ENCODE peak calls at places on chromosomes 13 and 19, in nine cellular contexts. One of them, this sample, is unnamed.
A peak's percentile ranks its signal among the peaks of the same experiment; 100 is the strongest.

GRCh38 chr13:44667950-44668349 is 91.8 kb upstream of the TSC22D1 start:
- DNase-seq in GM19239: no peak
- DNase-seq in left ventricle myocardium inferior: no peak
- DNase-seq in anterior cingulate cortex: no peak
- DNase-seq in PC-9: no peak
- DNase-seq in breast epithelium: no peak
- DNase-seq in stimulated activated CD4-positive, alpha-beta T cell treated with anti-CD3 and anti-CD28 coated beads, TNF-alpha, amount 100 ng/mL, for 48 hours: no peak
- DNase-seq in GM12892: no peak
- DNase-seq in HEK293T: no peak
- DNase-seq in this sample: no peak

GRCh38 chr19:43578787-43579186 is 3.2 kb downstream of the PINLYP start:
- DNase-seq in GM19239: no peak
- DNase-seq in left ventricle myocardium inferior: no peak
- DNase-seq in anterior cingulate cortex: no peak
- DNase-seq in PC-9: no peak
- DNase-seq in breast epithelium: no peak
- DNase-seq in stimulated activated CD4-positive, alpha-beta T cell treated with anti-CD3 and anti-CD28 coated beads, TNF-alpha, amount 100 ng/mL, for 48 hours: no peak
- DNase-seq in GM12892: no peak
- DNase-seq in HEK293T: no peak
- DNase-seq in this sample: no peak

GRCh38 chr19:38836438-38837303 is 5.1 kb upstream of the ECH1 start:
- DNase-seq in GM19239: no peak
- DNase-seq in left ventricle myocardium inferior: no peak
- DNase-seq in anterior cingulate cortex: no peak
- DNase-seq in PC-9: no peak
- DNase-seq in breast epithelium: no peak
- DNase-seq in stimulated activated CD4-positive, alpha-beta T cell treated with anti-CD3 and anti-CD28 coated beads, TNF-alpha, amount 100 ng/mL, for 48 hours: no peak
- DNase-seq in GM12892: no peak
- DNase-seq in HEK293T: no peak
- DNase-seq in this sample: no peak

GRCh38 chr13:103953859-103954258 is 887.6 kb upstream of the SLC10A2 start:
- DNase-seq in GM19239: no peak
- DNase-seq in left ventricle myocardium inferior: no peak
- DNase-seq in anterior cingulate cortex: no peak
- DNase-seq in PC-9: no peak
- DNase-seq in breast epithelium: no peak
- DNase-seq in stimulated activated CD4-positive, alpha-beta T cell treated with anti-CD3 and anti-CD28 coated beads, TNF-alpha, amount 100 ng/mL, for 48 hours: no peak
- DNase-seq in GM12892: no peak
- DNase-seq in HEK293T: no peak
- DNase-seq in this sample: no peak

GRCh38 chr19:51887522-51888498 is at the start of gene ZNF577:
- DNase-seq in GM19239: no peak
- DNase-seq in left ventricle myocardium inferior: peak; percentile 93
- DNase-seq in anterior cingulate cortex: peak; percentile 81
- DNase-seq in PC-9: no peak
- DNase-seq in breast epithelium: peak; percentile 87
- DNase-seq in stimulated activated CD4-positive, alpha-beta T cell treated with anti-CD3 and anti-CD28 coated beads, TNF-alpha, amount 100 ng/mL, for 48 hours: peak; percentile 50
- DNase-seq in GM12892: no peak
- DNase-seq in HEK293T: peak; percentile 23
- DNase-seq in this sample: peak; percentile 93

GRCh38 chr19:14409157-14410053 is 9.7 kb downstream of the DDX39A start:
- DNase-seq in GM19239: no peak
- DNase-seq in left ventricle myocardium inferior: no peak
- DNase-seq in anterior cingulate cortex: no peak
- DNase-seq in PC-9: no peak
- DNase-seq in breast epithelium: no peak
- DNase-seq in stimulated activated CD4-positive, alpha-beta T cell treated with anti-CD3 and anti-CD28 coated beads, TNF-alpha, amount 100 ng/mL, for 48 hours: no peak
- DNase-seq in GM12892: no peak
- DNase-seq in HEK293T: no peak
- DNase-seq in this sample: no peak

GRCh38 chr13:102679449-102680132 is 15.3 kb downstream of the METTL21C start:
- DNase-seq in GM19239: no peak
- DNase-seq in left ventricle myocardium inferior: no peak
- DNase-seq in anterior cingulate cortex: no peak
- DNase-seq in PC-9: no peak
- DNase-seq in breast epithelium: no peak
- DNase-seq in stimulated activated CD4-positive, alpha-beta T cell treated with anti-CD3 and anti-CD28 coated beads, TNF-alpha, amount 100 ng/mL, for 48 hours: no peak
- DNase-seq in GM12892: no peak
- DNase-seq in HEK293T: no peak
- DNase-seq in this sample: no peak

GRCh38 chr13:106867249-106867648 is 299.3 kb upstream of the ARGLU1 start:
- DNase-seq in GM19239: no peak
- DNase-seq in left ventricle myocardium inferior: no peak
- DNase-seq in anterior cingulate cortex: no peak
- DNase-seq in PC-9: no peak
- DNase-seq in breast epithelium: no peak
- DNase-seq in stimulated activated CD4-positive, alpha-beta T cell treated with anti-CD3 and anti-CD28 coated beads, TNF-alpha, amount 100 ng/mL, for 48 hours: no peak
- DNase-seq in GM12892: no peak
- DNase-seq in HEK293T: peak; percentile 8
- DNase-seq in this sample: no peak

GRCh38 chr13:110937511-110938303 is 22.8 kb upstream of the ANKRD10 start:
- DNase-seq in GM19239: no peak
- DNase-seq in left ventricle myocardium inferior: no peak
- DNase-seq in anterior cingulate cortex: no peak
- DNase-seq in PC-9: no peak
- DNase-seq in breast epithelium: no peak
- DNase-seq in stimulated activated CD4-positive, alpha-beta T cell treated with anti-CD3 and anti-CD28 coated beads, TNF-alpha, amount 100 ng/mL, for 48 hours: no peak
- DNase-seq in GM12892: no peak
- DNase-seq in HEK293T: no peak
- DNase-seq in this sample: no peak

GRCh38 chr13:43686557-43686956 is 100.2 kb downstream of the ENOX1 start:
- DNase-seq in GM19239: no peak
- DNase-seq in left ventricle myocardium inferior: peak; percentile 64
- DNase-seq in anterior cingulate cortex: no peak
- DNase-seq in PC-9: no peak
- DNase-seq in breast epithelium: no peak
- DNase-seq in stimulated activated CD4-positive, alpha-beta T cell treated with anti-CD3 and anti-CD28 coated beads, TNF-alpha, amount 100 ng/mL, for 48 hours: no peak
- DNase-seq in GM12892: no peak
- DNase-seq in HEK293T: no peak
- DNase-seq in this sample: peak; percentile 3

GRCh38 chr19:17836530-17836929 is 11.3 kb downstream of the JAK3 start:
- DNase-seq in GM19239: no peak
- DNase-seq in left ventricle myocardium inferior: no peak
- DNase-seq in anterior cingulate cortex: no peak
- DNase-seq in PC-9: no peak
- DNase-seq in breast epithelium: no peak
- DNase-seq in stimulated activated CD4-positive, alpha-beta T cell treated with anti-CD3 and anti-CD28 coated beads, TNF-alpha, amount 100 ng/mL, for 48 hours: no peak
- DNase-seq in GM12892: no peak
- DNase-seq in HEK293T: no peak
- DNase-seq in this sample: no peak

GRCh38 chr13:91142572-91142971 is 204.9 kb upstream of the MIR17HG start:
- DNase-seq in GM19239: no peak
- DNase-seq in left ventricle myocardium inferior: no peak
- DNase-seq in anterior cingulate cortex: no peak
- DNase-seq in PC-9: peak; percentile 53
- DNase-seq in breast epithelium: no peak
- DNase-seq in stimulated activated CD4-positive, alpha-beta T cell treated with anti-CD3 and anti-CD28 coated beads, TNF-alpha, amount 100 ng/mL, for 48 hours: no peak
- DNase-seq in GM12892: no peak
- DNase-seq in HEK293T: no peak
- DNase-seq in this sample: no peak

GRCh38 chr13:95474992-95475391 is 77.5 kb upstream of the CLDN10 start:
- DNase-seq in GM19239: no peak
- DNase-seq in left ventricle myocardium inferior: no peak
- DNase-seq in anterior cingulate cortex: no peak
- DNase-seq in PC-9: no peak
- DNase-seq in breast epithelium: no peak
- DNase-seq in stimulated activated CD4-positive, alpha-beta T cell treated with anti-CD3 and anti-CD28 coated beads, TNF-alpha, amount 100 ng/mL, for 48 hours: no peak
- DNase-seq in GM12892: no peak
- DNase-seq in HEK293T: no peak
- DNase-seq in this sample: no peak

GRCh38 chr13:78054152-78054551 is 135.5 kb upstream of the EDNRB start:
- DNase-seq in GM19239: no peak
- DNase-seq in left ventricle myocardium inferior: no peak
- DNase-seq in anterior cingulate cortex: no peak
- DNase-seq in PC-9: no peak
- DNase-seq in breast epithelium: no peak
- DNase-seq in stimulated activated CD4-positive, alpha-beta T cell treated with anti-CD3 and anti-CD28 coated beads, TNF-alpha, amount 100 ng/mL, for 48 hours: no peak
- DNase-seq in GM12892: no peak
- DNase-seq in HEK293T: no peak
- DNase-seq in this sample: no peak

GRCh38 chr13:20616059-20616797 is 49.3 kb downstream of the IFT88 start:
- DNase-seq in GM19239: no peak
- DNase-seq in left ventricle myocardium inferior: no peak
- DNase-seq in anterior cingulate cortex: no peak
- DNase-seq in PC-9: peak; percentile 41
- DNase-seq in breast epithelium: no peak
- DNase-seq in stimulated activated CD4-positive, alpha-beta T cell treated with anti-CD3 and anti-CD28 coated beads, TNF-alpha, amount 100 ng/mL, for 48 hours: no peak
- DNase-seq in GM12892: no peak
- DNase-seq in HEK293T: no peak
- DNase-seq in this sample: no peak

GRCh38 chr19:41813911-41814310 is 17.5 kb downstream of the CEACAM3 start:
- DNase-seq in GM19239: no peak
- DNase-seq in left ventricle myocardium inferior: no peak
- DNase-seq in anterior cingulate cortex: no peak
- DNase-seq in PC-9: no peak
- DNase-seq in breast epithelium: no peak
- DNase-seq in stimulated activated CD4-positive, alpha-beta T cell treated with anti-CD3 and anti-CD28 coated beads, TNF-alpha, amount 100 ng/mL, for 48 hours: no peak
- DNase-seq in GM12892: no peak
- DNase-seq in HEK293T: no peak
- DNase-seq in this sample: no peak

GRCh38 chr19:4977299-4978174 is 8.6 kb downstream of the KDM4B start:
- DNase-seq in GM19239: no peak
- DNase-seq in left ventricle myocardium inferior: peak; percentile 56
- DNase-seq in anterior cingulate cortex: no peak
- DNase-seq in PC-9: no peak
- DNase-seq in breast epithelium: no peak
- DNase-seq in stimulated activated CD4-positive, alpha-beta T cell treated with anti-CD3 and anti-CD28 coated beads, TNF-alpha, amount 100 ng/mL, for 48 hours: no peak
- DNase-seq in GM12892: no peak
- DNase-seq in HEK293T: no peak
- DNase-seq in this sample: peak; percentile 88

GRCh38 chr19:5131031-5131865 is 162.3 kb downstream of the KDM4B start:
- DNase-seq in GM19239: peak; percentile 86
- DNase-seq in left ventricle myocardium inferior: no peak
- DNase-seq in anterior cingulate cortex: no peak
- DNase-seq in PC-9: no peak
- DNase-seq in breast epithelium: no peak
- DNase-seq in stimulated activated CD4-positive, alpha-beta T cell treated with anti-CD3 and anti-CD28 coated beads, TNF-alpha, amount 100 ng/mL, for 48 hours: peak; percentile 26
- DNase-seq in GM12892: peak; percentile 81
- DNase-seq in HEK293T: no peak
- DNase-seq in this sample: peak; percentile 65

GRCh38 chr13:39656325-39656677 is 839 bp downstream of the COG6 start:
- DNase-seq in GM19239: no peak
- DNase-seq in left ventricle myocardium inferior: no peak
- DNase-seq in anterior cingulate cortex: no peak
- DNase-seq in PC-9: no peak
- DNase-seq in breast epithelium: no peak
- DNase-seq in stimulated activated CD4-positive, alpha-beta T cell treated with anti-CD3 and anti-CD28 coated beads, TNF-alpha, amount 100 ng/mL, for 48 hours: no peak
- DNase-seq in GM12892: no peak
- DNase-seq in HEK293T: peak; percentile 7
- DNase-seq in this sample: no peak

GRCh38 chr13:27600712-27601111 is 19.6 kb downstream of the LNX2 start:
- DNase-seq in GM19239: no peak
- DNase-seq in left ventricle myocardium inferior: no peak
- DNase-seq in anterior cingulate cortex: no peak
- DNase-seq in PC-9: no peak
- DNase-seq in breast epithelium: no peak
- DNase-seq in stimulated activated CD4-positive, alpha-beta T cell treated with anti-CD3 and anti-CD28 coated beads, TNF-alpha, amount 100 ng/mL, for 48 hours: no peak
- DNase-seq in GM12892: no peak
- DNase-seq in HEK293T: no peak
- DNase-seq in this sample: no peak

GRCh38 chr13:50700664-50701266 is 142.7 kb downstream of the DLEU7 start:
- DNase-seq in GM19239: no peak
- DNase-seq in left ventricle myocardium inferior: no peak
- DNase-seq in anterior cingulate cortex: no peak
- DNase-seq in PC-9: no peak
- DNase-seq in breast epithelium: no peak
- DNase-seq in stimulated activated CD4-positive, alpha-beta T cell treated with anti-CD3 and anti-CD28 coated beads, TNF-alpha, amount 100 ng/mL, for 48 hours: no peak
- DNase-seq in GM12892: no peak
- DNase-seq in HEK293T: no peak
- DNase-seq in this sample: no peak

GRCh38 chr19:49359851-49360845 is 2.1 kb downstream of the TEAD2 start:
- DNase-seq in GM19239: no peak
- DNase-seq in left ventricle myocardium inferior: no peak
- DNase-seq in anterior cingulate cortex: no peak
- DNase-seq in PC-9: no peak
- DNase-seq in breast epithelium: no peak
- DNase-seq in stimulated activated CD4-positive, alpha-beta T cell treated with anti-CD3 and anti-CD28 coated beads, TNF-alpha, amount 100 ng/mL, for 48 hours: no peak
- DNase-seq in GM12892: no peak
- DNase-seq in HEK293T: no peak
- DNase-seq in this sample: no peak

GRCh38 chr13:20828540-20829364 is 55.0 kb upstream of the EEF1AKMT1 start:
- DNase-seq in GM19239: peak; percentile 7
- DNase-seq in left ventricle myocardium inferior: no peak
- DNase-seq in anterior cingulate cortex: no peak
- DNase-seq in PC-9: no peak
- DNase-seq in breast epithelium: no peak
- DNase-seq in stimulated activated CD4-positive, alpha-beta T cell treated with anti-CD3 and anti-CD28 coated beads, TNF-alpha, amount 100 ng/mL, for 48 hours: peak; percentile 9
- DNase-seq in GM12892: no peak
- DNase-seq in HEK293T: peak; percentile 10
- DNase-seq in this sample: peak; percentile 23

GRCh38 chr13:97945792-97946419 is 7.6 kb upstream of the IPO5 start:
- DNase-seq in GM19239: no peak
- DNase-seq in left ventricle myocardium inferior: no peak
- DNase-seq in anterior cingulate cortex: no peak
- DNase-seq in PC-9: peak; percentile 56
- DNase-seq in breast epithelium: no peak
- DNase-seq in stimulated activated CD4-positive, alpha-beta T cell treated with anti-CD3 and anti-CD28 coated beads, TNF-alpha, amount 100 ng/mL, for 48 hours: no peak
- DNase-seq in GM12892: no peak
- DNase-seq in HEK293T: no peak
- DNase-seq in this sample: no peak

GRCh38 chr13:60642552-60642951 is 245.5 kb downstream of the TDRD3 start:
- DNase-seq in GM19239: no peak
- DNase-seq in left ventricle myocardium inferior: no peak
- DNase-seq in anterior cingulate cortex: no peak
- DNase-seq in PC-9: no peak
- DNase-seq in breast epithelium: no peak
- DNase-seq in stimulated activated CD4-positive, alpha-beta T cell treated with anti-CD3 and anti-CD28 coated beads, TNF-alpha, amount 100 ng/mL, for 48 hours: no peak
- DNase-seq in GM12892: no peak
- DNase-seq in HEK293T: no peak
- DNase-seq in this sample: no peak

GRCh38 chr13:60328073-60328472 is 68.9 kb upstream of the TDRD3 start:
- DNase-seq in GM19239: no peak
- DNase-seq in left ventricle myocardium inferior: no peak
- DNase-seq in anterior cingulate cortex: no peak
- DNase-seq in PC-9: no peak
- DNase-seq in breast epithelium: no peak
- DNase-seq in stimulated activated CD4-positive, alpha-beta T cell treated with anti-CD3 and anti-CD28 coated beads, TNF-alpha, amount 100 ng/mL, for 48 hours: no peak
- DNase-seq in GM12892: no peak
- DNase-seq in HEK293T: no peak
- DNase-seq in this sample: no peak

GRCh38 chr13:64884976-64885375 is 2345.2 kb downstream of the PCDH9 start:
- DNase-seq in GM19239: no peak
- DNase-seq in left ventricle myocardium inferior: no peak
- DNase-seq in anterior cingulate cortex: no peak
- DNase-seq in PC-9: no peak
- DNase-seq in breast epithelium: no peak
- DNase-seq in stimulated activated CD4-positive, alpha-beta T cell treated with anti-CD3 and anti-CD28 coated beads, TNF-alpha, amount 100 ng/mL, for 48 hours: no peak
- DNase-seq in GM12892: no peak
- DNase-seq in HEK293T: no peak
- DNase-seq in this sample: no peak

GRCh38 chr19:16369664-16370576 is 45.3 kb downstream of the KLF2 start:
- DNase-seq in GM19239: no peak
- DNase-seq in left ventricle myocardium inferior: no peak
- DNase-seq in anterior cingulate cortex: no peak
- DNase-seq in PC-9: no peak
- DNase-seq in breast epithelium: no peak
- DNase-seq in stimulated activated CD4-positive, alpha-beta T cell treated with anti-CD3 and anti-CD28 coated beads, TNF-alpha, amount 100 ng/mL, for 48 hours: no peak
- DNase-seq in GM12892: no peak
- DNase-seq in HEK293T: no peak
- DNase-seq in this sample: no peak

This sample was measured in thyroid gland.